ENCODE peak calls at places on chromosomes 2 and 18, in nine cellular contexts. One of them, this sample, is unnamed.

GRCh38 chr2:11679491-11680130 is 9.6 kb upstream of the NTSR2 start:
- DNase-seq in left cardiac atrium: no peak
- DNase-seq in mucosa of gallbladder: no peak
- DNase-seq in H9: no peak
- DNase-seq in activated T-helper 9 cell treated with anti-CD3 and anti-CD28 coated beads, Interleukin-2, amount 50 U/mL, for 16 hours: no peak
- DNase-seq in RKO: no peak
- DNase-seq in GM06990: no peak
- DNase-seq in stromal cell of bone marrow: no peak
- DNase-seq in H1: no peak
- DNase-seq in this sample: no peak

GRCh38 chr2:6864938-6865345 is 765 bp downstream of the CMPK2 start:
- DNase-seq in stromal cell of bone marrow: no peak
- DNase-seq in activated T-helper 9 cell treated with anti-CD3 and anti-CD28 coated beads, Interleukin-2, amount 50 U/mL, for 16 hours: no peak
- DNase-seq in H1: no peak
- DNase-seq in H9: peak
- DNase-seq in mucosa of gallbladder: no peak
- DNase-seq in GM06990: no peak
- DNase-seq in left cardiac atrium: peak
- DNase-seq in RKO: no peak
- DNase-seq in this sample: no peak

GRCh38 chr2:383888-384287 is 96.0 kb upstream of the ALKAL2 start:
- DNase-seq in H1: no peak
- DNase-seq in stromal cell of bone marrow: no peak
- DNase-seq in mucosa of gallbladder: peak
- DNase-seq in RKO: no peak
- DNase-seq in H9: no peak
- DNase-seq in left cardiac atrium: no peak
- DNase-seq in GM06990: no peak
- DNase-seq in activated T-helper 9 cell treated with anti-CD3 and anti-CD28 coated beads, Interleukin-2, amount 50 U/mL, for 16 hours: no peak
- DNase-seq in this sample: no peak

GRCh38 chr18:9814431-9814830 is 71.3 kb upstream of the TXNDC2 start:
- DNase-seq in stromal cell of bone marrow: peak
- DNase-seq in H9: no peak
- DNase-seq in H1: no peak
- DNase-seq in GM06990: no peak
- DNase-seq in mucosa of gallbladder: no peak
- DNase-seq in left cardiac atrium: no peak
- DNase-seq in activated T-helper 9 cell treated with anti-CD3 and anti-CD28 coated beads, Interleukin-2, amount 50 U/mL, for 16 hours: no peak
- DNase-seq in RKO: peak
- DNase-seq in this sample: no peak

GRCh38 chr2:168821577-168821976 is 19.1 kb downstream of the NOSTRIN start:
- DNase-seq in activated T-helper 9 cell treated with anti-CD3 and anti-CD28 coated beads, Interleukin-2, amount 50 U/mL, for 16 hours: no peak
- DNase-seq in stromal cell of bone marrow: no peak
- DNase-seq in mucosa of gallbladder: no peak
- DNase-seq in H1: no peak
- DNase-seq in left cardiac atrium: no peak
- DNase-seq in H9: no peak
- DNase-seq in GM06990: no peak
- DNase-seq in RKO: no peak
- DNase-seq in this sample: no peak

GRCh38 chr18:49031511-49032188 is 80.9 kb upstream of the SMAD7 start:
- DNase-seq in activated T-helper 9 cell treated with anti-CD3 and anti-CD28 coated beads, Interleukin-2, amount 50 U/mL, for 16 hours: no peak
- DNase-seq in RKO: no peak
- DNase-seq in mucosa of gallbladder: no peak
- DNase-seq in left cardiac atrium: no peak
- DNase-seq in GM06990: no peak
- DNase-seq in stromal cell of bone marrow: no peak
- DNase-seq in H9: no peak
- DNase-seq in H1: no peak
- DNase-seq in this sample: no peak

GRCh38 chr2:203846490-203847105 is 21.0 kb upstream of the CTLA4 start:
- DNase-seq in H9: no peak
- DNase-seq in activated T-helper 9 cell treated with anti-CD3 and anti-CD28 coated beads, Interleukin-2, amount 50 U/mL, for 16 hours: no peak
- DNase-seq in left cardiac atrium: peak
- DNase-seq in H1: no peak
- DNase-seq in RKO: no peak
- DNase-seq in stromal cell of bone marrow: no peak
- DNase-seq in GM06990: no peak
- DNase-seq in mucosa of gallbladder: no peak
- DNase-seq in this sample: no peak

GRCh38 chr18:6374340-6374739 is 40.4 kb downstream of the L3MBTL4 start:
- DNase-seq in mucosa of gallbladder: no peak
- DNase-seq in stromal cell of bone marrow: no peak
- DNase-seq in H9: no peak
- DNase-seq in GM06990: no peak
- DNase-seq in RKO: no peak
- DNase-seq in left cardiac atrium: no peak
- DNase-seq in H1: no peak
- DNase-seq in activated T-helper 9 cell treated with anti-CD3 and anti-CD28 coated beads, Interleukin-2, amount 50 U/mL, for 16 hours: no peak
- DNase-seq in this sample: no peak

GRCh38 chr2:109592905-109593304 is 20.9 kb downstream of the SEPTIN10 start:
- DNase-seq in activated T-helper 9 cell treated with anti-CD3 and anti-CD28 coated beads, Interleukin-2, amount 50 U/mL, for 16 hours: no peak
- DNase-seq in GM06990: no peak
- DNase-seq in left cardiac atrium: no peak
- DNase-seq in H9: no peak
- DNase-seq in mucosa of gallbladder: no peak
- DNase-seq in H1: no peak
- DNase-seq in stromal cell of bone marrow: no peak
- DNase-seq in RKO: no peak
- DNase-seq in this sample: no peak

GRCh38 chr2:715847-716573 is 38.8 kb upstream of the TMEM18 start:
- DNase-seq in RKO: peak
- DNase-seq in stromal cell of bone marrow: no peak
- DNase-seq in GM06990: no peak
- DNase-seq in activated T-helper 9 cell treated with anti-CD3 and anti-CD28 coated beads, Interleukin-2, amount 50 U/mL, for 16 hours: no peak
- DNase-seq in left cardiac atrium: no peak
- DNase-seq in H9: no peak
- DNase-seq in mucosa of gallbladder: no peak
- DNase-seq in H1: no peak
- DNase-seq in this sample: no peak

GRCh38 chr18:59696311-59697235 is 650 bp downstream of the CCBE1 start:
- DNase-seq in H9: peak
- DNase-seq in activated T-helper 9 cell treated with anti-CD3 and anti-CD28 coated beads, Interleukin-2, amount 50 U/mL, for 16 hours: no peak
- DNase-seq in H1: no peak
- DNase-seq in RKO: no peak
- DNase-seq in GM06990: no peak
- DNase-seq in mucosa of gallbladder: no peak
- DNase-seq in left cardiac atrium: no peak
- DNase-seq in stromal cell of bone marrow: no peak
- DNase-seq in this sample: no peak

GRCh38 chr2:74447230-74447999 is 5.7 kb upstream of the RTKN start:
- DNase-seq in H1: no peak
- DNase-seq in activated T-helper 9 cell treated with anti-CD3 and anti-CD28 coated beads, Interleukin-2, amount 50 U/mL, for 16 hours: no peak
- DNase-seq in stromal cell of bone marrow: no peak
- DNase-seq in GM06990: no peak
- DNase-seq in RKO: no peak
- DNase-seq in H9: no peak
- DNase-seq in mucosa of gallbladder: peak
- DNase-seq in left cardiac atrium: no peak
- DNase-seq in this sample: no peak

GRCh38 chr2:174024524-174025270 is 59.5 kb upstream of the SP3 start:
- DNase-seq in GM06990: no peak
- DNase-seq in H1: no peak
- DNase-seq in mucosa of gallbladder: peak
- DNase-seq in left cardiac atrium: peak
- DNase-seq in H9: no peak
- DNase-seq in activated T-helper 9 cell treated with anti-CD3 and anti-CD28 coated beads, Interleukin-2, amount 50 U/mL, for 16 hours: no peak
- DNase-seq in stromal cell of bone marrow: peak
- DNase-seq in RKO: no peak
- DNase-seq in this sample: peak

GRCh38 chr18:44852818-44853217 is 172.1 kb downstream of the SETBP1 start:
- DNase-seq in GM06990: no peak
- DNase-seq in activated T-helper 9 cell treated with anti-CD3 and anti-CD28 coated beads, Interleukin-2, amount 50 U/mL, for 16 hours: no peak
- DNase-seq in H1: no peak
- DNase-seq in RKO: no peak
- DNase-seq in left cardiac atrium: no peak
- DNase-seq in H9: no peak
- DNase-seq in stromal cell of bone marrow: no peak
- DNase-seq in mucosa of gallbladder: no peak
- DNase-seq in this sample: no peak

GRCh38 chr2:147408357-147408756 is 436.5 kb upstream of the ACVR2A start:
- DNase-seq in left cardiac atrium: no peak
- DNase-seq in stromal cell of bone marrow: no peak
- DNase-seq in H1: no peak
- DNase-seq in RKO: no peak
- DNase-seq in H9: no peak
- DNase-seq in activated T-helper 9 cell treated with anti-CD3 and anti-CD28 coated beads, Interleukin-2, amount 50 U/mL, for 16 hours: no peak
- DNase-seq in mucosa of gallbladder: no peak
- DNase-seq in GM06990: no peak
- DNase-seq in this sample: no peak

GRCh38 chr2:234564719-234565118 is 67.8 kb upstream of the ARL4C start:
- DNase-seq in H1: no peak
- DNase-seq in left cardiac atrium: no peak
- DNase-seq in RKO: no peak
- DNase-seq in stromal cell of bone marrow: peak
- DNase-seq in GM06990: no peak
- DNase-seq in activated T-helper 9 cell treated with anti-CD3 and anti-CD28 coated beads, Interleukin-2, amount 50 U/mL, for 16 hours: no peak
- DNase-seq in H9: no peak
- DNase-seq in mucosa of gallbladder: no peak
- DNase-seq in this sample: peak

GRCh38 chr2:171334171-171334570 is 99.6 kb downstream of the METTL8 start:
- DNase-seq in activated T-helper 9 cell treated with anti-CD3 and anti-CD28 coated beads, Interleukin-2, amount 50 U/mL, for 16 hours: no peak
- DNase-seq in H9: no peak
- DNase-seq in H1: no peak
- DNase-seq in stromal cell of bone marrow: no peak
- DNase-seq in left cardiac atrium: no peak
- DNase-seq in GM06990: no peak
- DNase-seq in RKO: no peak
- DNase-seq in mucosa of gallbladder: no peak
- DNase-seq in this sample: no peak

GRCh38 chr2:1707771-1708351 is 36.5 kb downstream of the PXDN start:
- DNase-seq in H1: peak
- DNase-seq in GM06990: no peak
- DNase-seq in left cardiac atrium: peak
- DNase-seq in mucosa of gallbladder: peak
- DNase-seq in stromal cell of bone marrow: peak
- DNase-seq in RKO: no peak
- DNase-seq in H9: peak
- DNase-seq in activated T-helper 9 cell treated with anti-CD3 and anti-CD28 coated beads, Interleukin-2, amount 50 U/mL, for 16 hours: no peak
- DNase-seq in this sample: peak

GRCh38 chr2:110960281-110960680 is 160.4 kb upstream of the BCL2L11 start:
- DNase-seq in GM06990: no peak
- DNase-seq in stromal cell of bone marrow: no peak
- DNase-seq in mucosa of gallbladder: no peak
- DNase-seq in H1: no peak
- DNase-seq in left cardiac atrium: no peak
- DNase-seq in activated T-helper 9 cell treated with anti-CD3 and anti-CD28 coated beads, Interleukin-2, amount 50 U/mL, for 16 hours: no peak
- DNase-seq in H9: no peak
- DNase-seq in RKO: no peak
- DNase-seq in this sample: no peak

GRCh38 chr2:187580462-187581124 is 26.4 kb upstream of the TFPI start:
- DNase-seq in GM06990: peak
- DNase-seq in left cardiac atrium: no peak
- DNase-seq in RKO: peak
- DNase-seq in activated T-helper 9 cell treated with anti-CD3 and anti-CD28 coated beads, Interleukin-2, amount 50 U/mL, for 16 hours: no peak
- DNase-seq in stromal cell of bone marrow: peak
- DNase-seq in H9: no peak
- DNase-seq in H1: no peak
- DNase-seq in mucosa of gallbladder: no peak
- DNase-seq in this sample: peak

GRCh38 chr18:72674710-72675109 is 130.6 kb upstream of the CBLN2 start:
- DNase-seq in RKO: no peak
- DNase-seq in H1: no peak
- DNase-seq in H9: no peak
- DNase-seq in activated T-helper 9 cell treated with anti-CD3 and anti-CD28 coated beads, Interleukin-2, amount 50 U/mL, for 16 hours: no peak
- DNase-seq in left cardiac atrium: no peak
- DNase-seq in stromal cell of bone marrow: no peak
- DNase-seq in mucosa of gallbladder: no peak
- DNase-seq in GM06990: peak
- DNase-seq in this sample: no peak

GRCh38 chr2:121648611-121649401 is 456 bp downstream of the CLASP1 start:
- DNase-seq in RKO: peak
- DNase-seq in H1: no peak
- DNase-seq in stromal cell of bone marrow: peak
- DNase-seq in left cardiac atrium: peak
- DNase-seq in activated T-helper 9 cell treated with anti-CD3 and anti-CD28 coated beads, Interleukin-2, amount 50 U/mL, for 16 hours: peak
- DNase-seq in GM06990: peak
- DNase-seq in H9: peak
- DNase-seq in mucosa of gallbladder: peak
- DNase-seq in this sample: no peak

GRCh38 chr2:149166958-149167810 is 128.7 kb downstream of the LYPD6B start:
- DNase-seq in stromal cell of bone marrow: no peak
- DNase-seq in GM06990: peak
- DNase-seq in RKO: no peak
- DNase-seq in H1: no peak
- DNase-seq in activated T-helper 9 cell treated with anti-CD3 and anti-CD28 coated beads, Interleukin-2, amount 50 U/mL, for 16 hours: no peak
- DNase-seq in left cardiac atrium: no peak
- DNase-seq in mucosa of gallbladder: no peak
- DNase-seq in H9: no peak
- DNase-seq in this sample: no peak

GRCh38 chr18:73987247-73987980 is 160.2 kb downstream of the FBXO15 start:
- DNase-seq in GM06990: no peak
- DNase-seq in H1: no peak
- DNase-seq in RKO: no peak
- DNase-seq in left cardiac atrium: no peak
- DNase-seq in mucosa of gallbladder: no peak
- DNase-seq in H9: no peak
- DNase-seq in stromal cell of bone marrow: no peak
- DNase-seq in activated T-helper 9 cell treated with anti-CD3 and anti-CD28 coated beads, Interleukin-2, amount 50 U/mL, for 16 hours: no peak
- DNase-seq in this sample: no peak

GRCh38 chr2:168178520-168178919 is 68.9 kb downstream of the STK39 start:
- DNase-seq in H9: no peak
- DNase-seq in stromal cell of bone marrow: no peak
- DNase-seq in mucosa of gallbladder: no peak
- DNase-seq in left cardiac atrium: no peak
- DNase-seq in RKO: no peak
- DNase-seq in H1: no peak
- DNase-seq in GM06990: no peak
- DNase-seq in activated T-helper 9 cell treated with anti-CD3 and anti-CD28 coated beads, Interleukin-2, amount 50 U/mL, for 16 hours: no peak
- DNase-seq in this sample: no peak

GRCh38 chr2:153268941-153269461 is 209.6 kb downstream of the RPRM start:
- DNase-seq in mucosa of gallbladder: no peak
- DNase-seq in activated T-helper 9 cell treated with anti-CD3 and anti-CD28 coated beads, Interleukin-2, amount 50 U/mL, for 16 hours: no peak
- DNase-seq in GM06990: no peak
- DNase-seq in left cardiac atrium: no peak
- DNase-seq in stromal cell of bone marrow: no peak
- DNase-seq in RKO: no peak
- DNase-seq in H1: no peak
- DNase-seq in H9: no peak
- DNase-seq in this sample: no peak

GRCh38 chr2:28612131-28612812 is 116.4 kb downstream of the PLB1 start:
- DNase-seq in H1: no peak
- DNase-seq in GM06990: no peak
- DNase-seq in stromal cell of bone marrow: no peak
- DNase-seq in activated T-helper 9 cell treated with anti-CD3 and anti-CD28 coated beads, Interleukin-2, amount 50 U/mL, for 16 hours: no peak
- DNase-seq in RKO: no peak
- DNase-seq in left cardiac atrium: peak
- DNase-seq in mucosa of gallbladder: no peak
- DNase-seq in H9: no peak
- DNase-seq in this sample: no peak

GRCh38 chr2:10047616-10048500 is 4.5 kb downstream of the KLF11 start:
- DNase-seq in H1: no peak
- DNase-seq in GM06990: no peak
- DNase-seq in stromal cell of bone marrow: no peak
- DNase-seq in RKO: no peak
- DNase-seq in activated T-helper 9 cell treated with anti-CD3 and anti-CD28 coated beads, Interleukin-2, amount 50 U/mL, for 16 hours: no peak
- DNase-seq in mucosa of gallbladder: no peak
- DNase-seq in H9: no peak
- DNase-seq in left cardiac atrium: no peak
- DNase-seq in this sample: no peak

GRCh38 chr2:216215991-216216390 is 106.8 kb downstream of the XRCC5 start:
- DNase-seq in H9: no peak
- DNase-seq in left cardiac atrium: no peak
- DNase-seq in RKO: peak
- DNase-seq in H1: no peak
- DNase-seq in stromal cell of bone marrow: no peak
- DNase-seq in activated T-helper 9 cell treated with anti-CD3 and anti-CD28 coated beads, Interleukin-2, amount 50 U/mL, for 16 hours: no peak
- DNase-seq in mucosa of gallbladder: no peak
- DNase-seq in GM06990: no peak
- DNase-seq in this sample: no peak

GRCh38 chr2:196979976-196980375 is 53.5 kb upstream of the PGAP1 start:
- DNase-seq in left cardiac atrium: no peak
- DNase-seq in mucosa of gallbladder: no peak
- DNase-seq in H1: no peak
- DNase-seq in activated T-helper 9 cell treated with anti-CD3 and anti-CD28 coated beads, Interleukin-2, amount 50 U/mL, for 16 hours: no peak
- DNase-seq in RKO: no peak
- DNase-seq in H9: no peak
- DNase-seq in stromal cell of bone marrow: no peak
- DNase-seq in GM06990: no peak
- DNase-seq in this sample: no peak

GRCh38 chr2:186031229-186031628 is 292.6 kb downstream of the FSIP2 start:
- DNase-seq in H9: no peak
- DNase-seq in activated T-helper 9 cell treated with anti-CD3 and anti-CD28 coated beads, Interleukin-2, amount 50 U/mL, for 16 hours: no peak
- DNase-seq in GM06990: no peak
- DNase-seq in RKO: no peak
- DNase-seq in mucosa of gallbladder: no peak
- DNase-seq in left cardiac atrium: no peak
- DNase-seq in H1: no peak
- DNase-seq in stromal cell of bone marrow: no peak
- DNase-seq in this sample: no peak

This sample was measured in AG09319.